ENCODE peak calls at places on chromosomes 2 and 18, in four cellular contexts. Q, F, V and N are unnamed samples.
A peak's percentile ranks its signal among the peaks of the same experiment; 100 is the strongest.

GRCh38 chr2:101613073-101613704 is 84.3 kb upstream of the MAP4K4 start:
- DNase-seq in F (no peak), Q (no peak), V (no peak), N (no peak)

GRCh38 chr18:58819051-58819450 is 45.6 kb upstream of the ZNF532 start:
- DNase-seq in V (peak; percentile 70), F (no peak), Q (no peak), N (no peak)

GRCh38 chr2:64819774-64820688 is 166.3 kb upstream of the SERTAD2 start:
- DNase-seq in Q (no peak), F (no peak), V (peak; percentile 78), N (no peak)

GRCh38 chr2:211175956-211176355 is 619.6 kb downstream of the CPS1 start:
- DNase-seq in F (no peak), Q (no peak), V (no peak), N (no peak)

GRCh38 chr2:818233-818632 is 132.4 kb upstream of the SNTG2 start:
- DNase-seq in F (no peak), Q (no peak), V (no peak), N (no peak)

GRCh38 chr2:105924932-105925331 is 180.2 kb downstream of the NCK2 start:
- DNase-seq in F (no peak), Q (no peak), V (no peak), N (no peak)

GRCh38 chr2:127086800-127087737 is 19.9 kb downstream of the BIN1 start:
- DNase-seq in F (peak; percentile 68), Q (peak; percentile 88), V (peak; percentile 81), N (no peak)

GRCh38 chr2:240992572-240993291 is 5.7 kb upstream of the SNED1 start:
- DNase-seq in F (no peak), V (no peak), Q (no peak), N (no peak)

GRCh38 chr18:47846431-47846830 is 84.0 kb downstream of the SMAD2 start:
- DNase-seq in Q (no peak), V (no peak), F (no peak), N (no peak)

GRCh38 chr2:3176869-3177255 is 200.8 kb downstream of the EIPR1 start:
- DNase-seq in V (no peak), F (no peak), Q (no peak), N (no peak)

GRCh38 chr2:104702026-104702425 is 151.9 kb upstream of the POU3F3 start:
- DNase-seq in F (no peak), Q (no peak), V (no peak), N (no peak)

GRCh38 chr18:35174093-35174731 is 66.6 kb upstream of the ZNF397 start:
- DNase-seq in F (peak; percentile 50), V (peak; percentile 25), Q (no peak), N (no peak)

GRCh38 chr2:210955591-210955990 is 399.2 kb downstream of the CPS1 start:
- DNase-seq in V (no peak), Q (peak; percentile 46), F (no peak), N (no peak)

GRCh38 chr2:60735496-60736250 is 20.4 kb upstream of the PAPOLG start:
- DNase-seq in F (no peak), V (no peak), Q (no peak), N (no peak)

GRCh38 chr2:168135630-168136029 is 111.8 kb downstream of the STK39 start:
- DNase-seq in V (no peak), Q (peak; percentile 23), F (no peak), N (no peak)

GRCh38 chr2:200408428-200409311 is 101.2 kb downstream of the KCTD18 start:
- DNase-seq in V (no peak), F (peak; percentile 18), Q (peak; percentile 97), N (peak; percentile 72)

GRCh38 chr2:27379840-27380625 is 501 bp downstream of the ZNF513 start:
- DNase-seq in V (no peak), Q (peak; percentile 76), F (peak; percentile 30), N (peak; percentile 59)

GRCh38 chr18:62105373-62105772 is 81.5 kb downstream of the PIGN start:
- DNase-seq in F (no peak), Q (peak; percentile 62), V (no peak), N (no peak)

GRCh38 chr2:138602166-138602460 is 100.5 kb downstream of the SPOPL start:
- DNase-seq in V (no peak), Q (no peak), F (no peak), N (no peak)

GRCh38 chr2:40470817-40471809 is 19.2 kb upstream of the SLC8A1 start:
- DNase-seq in F (no peak), V (no peak), Q (no peak), N (peak; percentile 10)

GRCh38 chr2:75503048-75503607 is 57.6 kb downstream of the EVA1A start:
- DNase-seq in V (no peak), F (no peak), Q (peak; percentile 86), N (peak; percentile 12)

GRCh38 chr18:13639196-13639595 is 87.2 kb downstream of the FAM210A start:
- DNase-seq in V (no peak), Q (no peak), F (no peak), N (no peak)

GRCh38 chr18:50428531-50429206 is 53.8 kb downstream of the SKA1 start:
- DNase-seq in Q (no peak), V (no peak), F (no peak), N (no peak)

GRCh38 chr2:213188971-213189899 is 37.8 kb upstream of the IKZF2 start:
- DNase-seq in V (no peak), Q (peak; percentile 52), F (no peak), N (no peak)

GRCh38 chr2:126687503-126687902 is 31.5 kb downstream of the GYPC start:
- DNase-seq in F (no peak), Q (no peak), V (no peak), N (no peak)

GRCh38 chr2:144830543-144830942 is 310.6 kb upstream of the ZEB2 start:
- DNase-seq in Q (no peak), F (no peak), V (no peak), N (no peak)

DNA sequence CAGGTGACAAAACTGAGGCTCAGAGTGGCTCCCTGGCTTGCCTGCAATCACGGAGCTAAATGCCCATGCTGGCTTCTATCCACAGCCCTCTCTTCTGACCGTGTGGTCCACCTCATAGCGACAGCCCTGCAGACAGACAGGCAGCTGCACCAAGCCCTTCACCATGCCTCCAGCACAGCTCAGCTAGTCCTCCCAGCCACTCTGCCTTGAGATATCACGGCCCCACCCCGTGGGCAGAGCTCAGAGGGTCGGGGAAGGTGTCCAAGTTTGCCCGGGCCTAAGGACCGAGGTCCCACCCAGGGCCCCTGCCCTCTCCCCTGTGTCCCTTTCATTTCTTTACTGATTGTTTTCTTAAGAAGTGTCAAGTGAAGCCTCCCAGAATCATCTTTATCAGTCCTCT is 128.2 kb upstream of the GLI2 start:
- DNase-seq in V (no peak), F (no peak), Q (no peak), N (no peak)
- TF ChIP-seq USF2 in V (no peak), F (no peak), Q (no peak), N (no peak)

GRCh38 chr2:20738789-20739188 is 71.8 kb downstream of the GDF7 start:
- DNase-seq in Q (no peak), V (no peak), F (no peak), N (no peak)
- TF ChIP-seq ELK1 in Q (no peak), V (no peak), F (no peak), N (no peak)

GRCh38 chr2:61951876-61952275 is 46.4 kb downstream of the COMMD1 start:
- DNase-seq in V (no peak), Q (peak; percentile 51), F (no peak), N (no peak)
- TF ChIP-seq USF2 in V (no peak), Q (no peak), F (no peak), N (no peak)

GRCh38 chr18:42742474-42742873 is 373.0 kb downstream of the RIT2 start:
- DNase-seq in F (no peak), Q (no peak), V (no peak), N (no peak)

GRCh38 chr18:42742976-42743755 is 372.3 kb downstream of the RIT2 start:
- DNase-seq in F (no peak), V (no peak), Q (no peak), N (no peak)

GRCh38 chr18:42745171-42745570 is 370.3 kb downstream of the RIT2 start:
- DNase-seq in V (no peak), F (no peak), Q (no peak), N (no peak)

GRCh38 chr18:42745931-42746330 is 369.6 kb downstream of the RIT2 start:
- DNase-seq in Q (no peak), V (no peak), F (no peak), N (no peak)

GRCh38 chr18:42746794-42747193 is 368.7 kb downstream of the RIT2 start:
- DNase-seq in V (no peak), Q (no peak), F (no peak), N (no peak)
- TF ChIP-seq ELK1 in V (no peak), Q (no peak), F (no peak), N (no peak)

DNA sequence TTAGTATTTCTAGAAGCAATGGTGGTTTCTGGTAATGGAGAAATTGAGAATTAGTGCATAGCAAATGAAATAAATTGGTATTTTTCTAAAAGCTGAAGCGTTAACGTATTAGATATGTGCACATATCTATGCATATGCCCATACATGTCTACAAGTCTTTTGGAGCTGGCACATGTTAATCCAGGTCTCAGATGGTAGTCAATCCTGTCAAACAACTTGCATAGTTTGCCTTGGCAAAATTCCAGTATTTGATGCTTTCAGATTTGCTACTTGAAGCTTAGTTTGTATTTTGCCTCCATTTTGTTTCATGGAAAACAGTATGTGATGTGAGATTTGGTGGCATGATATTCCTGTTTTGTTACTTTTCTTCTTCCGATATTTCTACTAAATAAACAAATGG is 304.6 kb downstream of the PARD3B start:
- DNase-seq in F (no peak), V (no peak), Q (no peak), N (no peak)
- TF ChIP-seq USF2 in F (no peak), V (no peak), Q (no peak), N (no peak)

GRCh38 chr2:128091691-128092050 is 671 bp downstream of the UGGT1 start:
- DNase-seq in Q (peak; percentile 31), V (no peak), F (no peak), N (no peak)
- TF ChIP-seq ELK1 in Q (no peak), V (no peak), F (no peak), N (no peak)

GRCh38 chr2:8539743-8540551 is 141.9 kb upstream of the ID2 start:
- DNase-seq in F (no peak), V (no peak), Q (no peak), N (no peak)

GRCh38 chr2:8540552-8541055 is 141.3 kb upstream of the ID2 start:
- DNase-seq in F (no peak), Q (no peak), V (no peak), N (no peak)

GRCh38 chr2:8538531-8538930 is 143.3 kb upstream of the ID2 start:
- DNase-seq in F (no peak), Q (no peak), V (no peak), N (no peak)

GRCh38 chr2:8537572-8538155 is 144.2 kb upstream of the ID2 start:
- DNase-seq in V (no peak), F (no peak), Q (no peak), N (no peak)

GRCh38 chr2:8538951-8539621 is 142.8 kb upstream of the ID2 start:
- DNase-seq in Q (no peak), V (no peak), F (no peak), N (no peak)
- TF ChIP-seq USF2 in Q (no peak), V (no peak), F (no peak), N (no peak)